ENCODE peak calls at places on chromosomes 5 and 9, in four cellular contexts. U is fibroblast of lung, G is adrenal gland, K is A549. T is an unnamed sample.

GRCh38 chr9:115006660-115007059 is 76.3 kb upstream of the TNFSF8 start:
- DNase-seq in U (peak; percentile 76), G (no peak), K (no peak), T (no peak)

GRCh38 chr5:133921069-133921468 is 47.4 kb downstream of the C5orf15 start:
- DNase-seq in U (no peak), G (no peak), K (no peak), T (no peak)

GRCh38 chr5:37900692-37901091 is 60.9 kb upstream of the GDNF start:
- DNase-seq in U (peak; percentile 42), G (peak; percentile 40), K (peak; percentile 29), T (peak; percentile 33)

GRCh38 chr5:176772271-176773210 is 37.8 kb upstream of the UNC5A start:
- DNase-seq in U (no peak), G (no peak), K (no peak), T (no peak)

GRCh38 chr9:68416891-68417570 is 60.6 kb downstream of the PGM5 start:
- DNase-seq in U (peak; percentile 9), G (no peak), K (peak; percentile 14), T (no peak)

GRCh38 chr9:29816954-29817703 is 2243.8 kb upstream of the C9orf72 start:
- DNase-seq in U (no peak), G (no peak), K (no peak), T (no peak)

GRCh38 chr5:66538126-66538525 is 58.1 kb upstream of the MAST4 start:
- DNase-seq in U (no peak), G (no peak), K (no peak), T (no peak)

GRCh38 chr9:86926130-86926529 is 21.2 kb downstream of the GAS1 start:
- DNase-seq in U (no peak), G (no peak), K (no peak), T (no peak)

GRCh38 chr5:39049298-39049697 is 24.9 kb downstream of the RICTOR start:
- DNase-seq in U (no peak), G (no peak), K (no peak), T (no peak)

GRCh38 chr5:100690036-100690560 is 154.9 kb downstream of the FAM174A start:
- DNase-seq in U (no peak), G (no peak), K (no peak), T (no peak)

GRCh38 chr9:22008662-22009562 is at the start of gene CDKN2B:
- DNase-seq in U (peak; percentile 96), G (peak; percentile 96), K (no peak), T (peak; percentile 93)

GRCh38 chr5:76926329-76927105 is 26.3 kb upstream of the CRHBP start:
- DNase-seq in U (no peak), G (no peak), K (no peak), T (no peak)

GRCh38 chr9:97559111-97559514 is 57.6 kb downstream of the TMOD1 start:
- DNase-seq in U (no peak), G (no peak), K (no peak), T (no peak)

GRCh38 chr9:109166171-109166770 is 778 bp downstream of the FRRS1L start:
- DNase-seq in U (no peak), G (no peak), K (no peak), T (no peak)

GRCh38 chr5:17190242-17190778 is 27.1 kb upstream of the BASP1 start:
- DNase-seq in U (peak; percentile 91), G (peak; percentile 33), K (peak; percentile 66), T (peak; percentile 89)

GRCh38 chr5:59218424-59219045 is 635.7 kb downstream of the RAB3C start:
- DNase-seq in U (peak; percentile 47), G (no peak), K (no peak), T (no peak)

GRCh38 chr9:86202338-86202882 is 57.0 kb downstream of the C9orf153 start:
- DNase-seq in U (peak; percentile 69), G (peak; percentile 35), K (peak; percentile 64), T (peak; percentile 25)

GRCh38 chr5:15577831-15578230 is 77.9 kb downstream of the FBXL7 start:
- DNase-seq in U (no peak), G (no peak), K (no peak), T (no peak)

GRCh38 chr5:146001544-146002185 is 65.3 kb downstream of the SH3RF2 start:
- DNase-seq in U (no peak), G (no peak), K (no peak), T (no peak)
- H3K4me3 ChIP-seq in U (no peak overlapping the region), G (no peak overlapping the region), K (no peak overlapping the region), T (no peak overlapping the region)

DNA sequence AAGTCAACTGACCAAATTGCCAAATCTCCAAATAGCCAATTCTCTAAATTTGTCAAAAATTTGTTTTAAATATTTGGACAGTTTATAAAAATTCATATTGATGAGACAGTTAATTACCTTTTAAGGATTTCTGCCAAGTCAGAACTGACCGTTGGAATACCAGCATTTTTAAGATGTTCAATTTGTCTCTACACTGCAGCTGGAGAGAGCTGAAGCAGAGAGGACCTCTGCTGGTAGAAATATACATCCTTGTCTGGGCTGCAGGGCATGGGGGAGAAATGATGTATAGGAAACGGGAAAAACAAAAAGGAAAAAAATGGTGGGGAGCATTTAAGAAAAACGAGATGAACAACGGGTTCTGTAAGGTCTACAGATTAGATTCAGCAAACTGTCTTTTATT is 16.8 kb downstream of the NR6A1 start:
- DNase-seq in U (peak; percentile 50), G (no peak), K (peak; percentile 40), T (peak; percentile 19)
- H3K4me1 ChIP-seq in U (no peaks in the 10 kb centered on the region), G (no peaks in the 10 kb centered on the region), K (peaks cover 33% of the 10 kb centered on the region), T (peaks cover 50% of the 10 kb centered on the region)

DNA sequence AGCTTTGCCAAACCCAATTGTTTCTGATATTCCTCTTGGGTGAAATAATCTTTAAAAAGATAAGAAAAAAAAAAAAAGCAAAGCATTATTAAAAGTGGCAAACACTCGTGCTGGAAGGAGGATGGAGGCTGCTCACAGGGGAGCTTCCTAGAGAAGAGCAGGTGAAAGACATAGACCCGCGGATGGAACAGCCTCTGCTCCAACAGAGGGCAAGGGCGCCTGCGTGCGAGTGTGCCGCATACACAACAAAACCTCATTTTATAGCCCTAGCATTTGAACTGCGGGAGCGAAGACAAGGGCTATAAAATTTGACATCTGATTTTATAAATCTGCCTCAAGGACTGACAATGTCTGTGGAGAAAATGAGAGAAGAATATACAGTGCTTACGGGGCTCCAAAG is 33.5 kb upstream of the SLC25A51 start:
- DNase-seq in U (no peak), G (no peak), K (no peak), T (no peak)
- H3K27ac ChIP-seq in U (peak overlapping the region; percentile 79), G (no peak overlapping the region), K (no peak overlapping the region), T (peak overlapping the region; percentile 74)

DNA sequence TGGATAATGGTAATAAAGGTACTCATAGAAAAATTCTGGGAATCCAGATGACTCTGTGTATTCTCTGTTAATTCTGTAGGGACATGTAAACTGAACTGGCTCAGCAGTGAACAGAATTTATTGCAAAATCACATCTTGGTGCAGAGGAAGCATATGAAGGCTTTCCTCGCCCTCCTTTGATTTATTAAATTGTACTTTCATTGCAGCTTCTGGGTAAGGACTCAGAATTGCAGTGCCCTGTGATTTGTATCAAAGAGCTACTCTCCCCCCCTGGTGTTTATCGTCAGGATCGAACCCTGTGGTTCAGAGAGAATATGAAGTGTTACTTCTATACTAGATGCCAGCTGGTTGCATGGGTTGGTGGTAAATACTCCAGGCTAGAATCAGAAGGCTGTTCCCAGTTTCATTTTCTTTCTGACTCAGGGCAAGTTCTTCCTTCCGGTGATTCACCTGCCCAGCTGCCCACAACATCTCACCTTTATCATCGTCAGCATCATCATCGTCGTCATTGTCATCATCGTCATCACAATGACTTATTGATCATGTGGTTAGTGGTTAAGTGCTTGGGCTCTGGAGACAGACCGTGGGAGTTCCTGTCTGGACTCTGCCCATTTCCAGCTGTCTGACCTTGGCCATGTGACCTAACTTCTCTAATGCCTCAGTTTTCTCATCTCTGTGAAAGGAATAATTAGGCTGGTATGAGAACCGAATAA is 238.8 kb downstream of the ARHGAP26 start:
- DNase-seq in U (peak; percentile 92), G (no peak), K (no peak), T (no peak)
- H3K4me3 ChIP-seq in U (peak overlapping the region; percentile 25), G (no peak overlapping the region), K (no peak overlapping the region), T (no peak overlapping the region)